ENCODE peak calls at places on chromosomes 13 and 19, in five cellular contexts. One of them, this sample, is unnamed.
A peak's percentile ranks its signal among the peaks of the same experiment; 100 is the strongest.

GRCh38 chr19:4649392-4650094 is 10.2 kb downstream of the TNFAIP8L1 start:
- DNase-seq in GM23248: no peak
- DNase-seq in stimulated activated CD4-positive, alpha-beta T cell treated with anti-CD3 and anti-CD28 coated beads, Interleukin-4, amount 100 ng/mL, for 24 hours: no peak
- DNase-seq in mammary epithelial cell: no peak
- DNase-seq in T-helper 1 cell: no peak
- DNase-seq in this sample: no peak

GRCh38 chr13:98326274-98326673 is 149.2 kb upstream of the RNF113B start:
- DNase-seq in T-helper 1 cell: no peak
- DNase-seq in stimulated activated CD4-positive, alpha-beta T cell treated with anti-CD3 and anti-CD28 coated beads, Interleukin-4, amount 100 ng/mL, for 24 hours: no peak
- DNase-seq in mammary epithelial cell: no peak
- DNase-seq in GM23248: no peak
- DNase-seq in this sample: no peak

GRCh38 chr19:4444765-4445741 is 12.5 kb downstream of the UBXN6 start:
- DNase-seq in stimulated activated CD4-positive, alpha-beta T cell treated with anti-CD3 and anti-CD28 coated beads, Interleukin-4, amount 100 ng/mL, for 24 hours: no peak
- DNase-seq in GM23248: no peak
- DNase-seq in T-helper 1 cell: no peak
- DNase-seq in mammary epithelial cell: no peak
- DNase-seq in this sample: no peak

GRCh38 chr19:1027953-1028902 is 1.8 kb downstream of the CNN2 start:
- DNase-seq in mammary epithelial cell: peak; percentile 79
- DNase-seq in T-helper 1 cell: peak; percentile 61
- DNase-seq in GM23248: peak; percentile 95
- DNase-seq in stimulated activated CD4-positive, alpha-beta T cell treated with anti-CD3 and anti-CD28 coated beads, Interleukin-4, amount 100 ng/mL, for 24 hours: peak; percentile 43
- DNase-seq in this sample: no peak

GRCh38 chr13:110294146-110294545 is 12.8 kb downstream of the COL4A1 start:
- DNase-seq in T-helper 1 cell: no peak
- DNase-seq in GM23248: peak; percentile 73
- DNase-seq in mammary epithelial cell: no peak
- DNase-seq in stimulated activated CD4-positive, alpha-beta T cell treated with anti-CD3 and anti-CD28 coated beads, Interleukin-4, amount 100 ng/mL, for 24 hours: no peak
- DNase-seq in this sample: no peak

GRCh38 chr19:44702551-44703176 is 3.7 kb downstream of the CEACAM16 start:
- DNase-seq in stimulated activated CD4-positive, alpha-beta T cell treated with anti-CD3 and anti-CD28 coated beads, Interleukin-4, amount 100 ng/mL, for 24 hours: no peak
- DNase-seq in mammary epithelial cell: no peak
- DNase-seq in T-helper 1 cell: no peak
- DNase-seq in GM23248: no peak
- DNase-seq in this sample: no peak

GRCh38 chr13:48402325-48402962 is 10.5 kb downstream of the LPAR6 start:
- DNase-seq in stimulated activated CD4-positive, alpha-beta T cell treated with anti-CD3 and anti-CD28 coated beads, Interleukin-4, amount 100 ng/mL, for 24 hours: peak; percentile 8
- DNase-seq in mammary epithelial cell: peak; percentile 17
- DNase-seq in GM23248: peak; percentile 47
- DNase-seq in T-helper 1 cell: no peak
- DNase-seq in this sample: peak; percentile 62

GRCh38 chr19:15562861-15563260 is 52.2 kb upstream of the CYP4F8 start:
- DNase-seq in GM23248: peak; percentile 26
- DNase-seq in T-helper 1 cell: no peak
- DNase-seq in mammary epithelial cell: peak; percentile 26
- DNase-seq in stimulated activated CD4-positive, alpha-beta T cell treated with anti-CD3 and anti-CD28 coated beads, Interleukin-4, amount 100 ng/mL, for 24 hours: no peak
- DNase-seq in this sample: no peak

GRCh38 chr19:39409886-39410619 is 2.4 kb upstream of the PLEKHG2 start:
- DNase-seq in GM23248: peak; percentile 81
- DNase-seq in mammary epithelial cell: no peak
- DNase-seq in T-helper 1 cell: peak; percentile 78
- DNase-seq in stimulated activated CD4-positive, alpha-beta T cell treated with anti-CD3 and anti-CD28 coated beads, Interleukin-4, amount 100 ng/mL, for 24 hours: peak; percentile 59
- DNase-seq in this sample: peak; percentile 85

GRCh38 chr19:38093154-38093553 is 130.9 kb downstream of the DPF1 start:
- DNase-seq in GM23248: no peak
- DNase-seq in stimulated activated CD4-positive, alpha-beta T cell treated with anti-CD3 and anti-CD28 coated beads, Interleukin-4, amount 100 ng/mL, for 24 hours: no peak
- DNase-seq in T-helper 1 cell: no peak
- DNase-seq in mammary epithelial cell: no peak
- DNase-seq in this sample: no peak

GRCh38 chr13:39051157-39051556 is 12.9 kb downstream of the NHLRC3 start:
- DNase-seq in stimulated activated CD4-positive, alpha-beta T cell treated with anti-CD3 and anti-CD28 coated beads, Interleukin-4, amount 100 ng/mL, for 24 hours: no peak
- DNase-seq in T-helper 1 cell: no peak
- DNase-seq in GM23248: peak; percentile 69
- DNase-seq in mammary epithelial cell: peak; percentile 22
- DNase-seq in this sample: no peak

GRCh38 chr19:38665950-38666661 is 18.7 kb downstream of the ACTN4 start:
- DNase-seq in GM23248: peak; percentile 54
- DNase-seq in mammary epithelial cell: no peak
- DNase-seq in stimulated activated CD4-positive, alpha-beta T cell treated with anti-CD3 and anti-CD28 coated beads, Interleukin-4, amount 100 ng/mL, for 24 hours: no peak
- DNase-seq in T-helper 1 cell: no peak
- DNase-seq in this sample: no peak